ENCODE peak calls at places on chromosomes 3 and 15, in six cellular contexts. S is mesenchymal stem cell, M is neuronal stem cell, D is IMR-90, H is H9, G is H1. V is an unnamed sample.

GRCh38 chr3:185151101-185151958 is 1.5 kb downstream of the C3orf70 start:
- DNase-seq in H (no peak), G (no peak), S (no peak), M (no peak), D (no peak), V (no peak)

GRCh38 chr15:48976444-48977088 is 12.8 kb upstream of the SHC4 start:
- DNase-seq in S (no peak), G (no peak), D (no peak), H (no peak), M (no peak), V (no peak)

GRCh38 chr15:60744826-60745225 is 265.9 kb upstream of the ICE2 start:
- DNase-seq in M (no peak), G (no peak), H (no peak), D (no peak), S (no peak), V (no peak)

GRCh38 chr15:45630958-45631691 is 3.7 kb upstream of the SQOR start:
- DNase-seq in M (no peak), S (peak; percentile 68), D (peak; percentile 94), H (no peak), G (no peak), V (peak; percentile 22)

GRCh38 chr3:112793311-112794081 is 53.2 kb downstream of the CD200R1L start:
- DNase-seq in D (no peak), G (no peak), H (no peak), S (no peak), M (no peak), V (no peak)

GRCh38 chr15:79769081-79769481 is 127.7 kb downstream of the MTHFS start:
- DNase-seq in D (no peak), G (no peak), M (no peak), S (no peak), H (no peak), V (peak; percentile 8)

GRCh38 chr15:66617137-66618090 is 51.6 kb upstream of the LCTL start:
- DNase-seq in M (no peak), G (no peak), H (no peak), S (peak; percentile 88), D (peak; percentile 80), V (no peak)

GRCh38 chr3:77420316-77420715 is 380.4 kb downstream of the ROBO2 start:
- DNase-seq in S (no peak), D (no peak), H (no peak), G (no peak), M (no peak), V (no peak)

GRCh38 chr15:31866248-31866647 is 164.1 kb upstream of the CHRNA7 start:
- DNase-seq in G (no peak), S (no peak), M (no peak), H (no peak), D (no peak), V (no peak)

GRCh38 chr3:15819043-15819442 is 21.3 kb upstream of the ANKRD28 start:
- DNase-seq in M (no peak), D (no peak), G (no peak), S (no peak), H (no peak), V (no peak)

GRCh38 chr3:15810702-15811101 is 12.9 kb upstream of the ANKRD28 start:
- DNase-seq in S (no peak), D (no peak), G (no peak), H (no peak), M (no peak), V (no peak)

GRCh38 chr3:15819576-15819975 is 21.8 kb upstream of the ANKRD28 start:
- DNase-seq in S (no peak), M (no peak), G (no peak), D (no peak), H (no peak), V (no peak)

GRCh38 chr3:15812183-15812582 is 14.4 kb upstream of the ANKRD28 start:
- DNase-seq in G (no peak), H (no peak), S (peak; percentile 36), D (peak; percentile 36), M (no peak), V (peak; percentile 10)

DNA sequence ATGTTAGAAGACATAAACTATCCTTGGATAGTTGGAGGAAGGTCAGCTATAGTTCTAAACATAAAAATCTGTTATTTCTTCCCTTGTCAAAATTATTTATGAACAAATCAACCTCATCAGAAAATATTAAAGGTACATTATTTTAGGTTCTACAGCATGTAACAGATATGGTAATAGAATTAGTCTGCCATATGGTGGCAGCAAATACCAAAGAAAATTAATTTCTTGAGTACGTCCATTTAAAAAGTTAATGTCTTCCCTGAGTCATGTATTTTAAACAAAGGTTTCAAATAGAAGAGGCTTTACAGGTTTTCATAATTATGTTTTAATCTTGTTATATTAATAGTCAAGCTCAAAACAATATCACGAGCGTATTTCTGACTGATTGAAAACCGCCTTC is 17.9 kb upstream of the ANKRD28 start:
- DNase-seq in M (no peak), G (no peak), S (peak; percentile 80), D (peak; percentile 88), H (no peak), V (peak; percentile 26)
- H2BK15ac ChIP-seq in M (no peak overlapping the region), G (no peak overlapping the region), S (no peak overlapping the region), D (no peak overlapping the region), H (no peak overlapping the region), V (no peak overlapping the region)

DNA sequence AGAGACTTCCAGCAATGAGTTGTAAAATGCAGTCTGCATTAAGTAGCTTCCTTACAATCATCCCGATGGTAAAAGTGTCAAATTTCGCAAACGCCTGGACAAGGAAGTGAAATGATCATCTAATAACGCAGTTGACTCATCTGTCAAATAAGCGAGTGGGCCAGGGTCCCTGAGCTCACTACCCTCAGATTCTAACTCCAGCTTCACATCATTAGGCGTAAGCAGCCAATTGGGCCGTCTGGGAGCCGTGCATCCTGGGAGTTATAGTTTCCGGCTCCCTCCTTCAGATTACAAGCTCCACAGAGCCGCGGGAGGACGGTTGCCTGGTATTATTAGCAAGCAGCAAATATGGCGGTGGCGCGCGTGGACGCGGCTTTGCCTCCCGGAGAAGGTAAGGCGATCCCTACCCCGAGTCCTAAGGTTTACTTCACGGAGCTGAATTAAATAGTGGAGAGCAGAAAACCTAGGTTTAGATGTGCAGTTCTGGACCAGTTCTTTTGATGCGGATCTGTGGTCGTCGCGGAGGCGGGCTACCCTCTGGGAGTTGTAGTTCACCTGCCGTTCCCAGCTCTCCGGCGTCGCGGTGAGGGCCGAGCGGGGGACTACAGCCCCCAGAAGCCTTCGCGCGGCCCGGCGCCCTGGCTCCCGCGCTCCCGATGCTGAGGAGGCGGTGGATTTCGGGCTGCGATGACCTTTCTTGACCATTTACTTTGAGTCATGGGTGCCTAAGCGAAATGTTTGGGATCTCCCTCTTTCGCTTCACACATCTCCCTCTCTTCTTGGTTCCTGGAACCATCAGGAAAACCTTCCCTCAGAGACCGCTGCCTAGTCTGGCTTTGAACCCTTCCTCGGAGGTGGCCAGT is at the start of gene CEP97:
- DNase-seq in D (peak; percentile 90), H (peak; percentile 93), M (peak; percentile 88), S (peak; percentile 95), G (peak; percentile 70), V (peak; percentile 96)
- H3K9ac ChIP-seq in D (peak within 1 kb of the TSS; percentile 89), H (peak within 1 kb of the TSS; percentile 74), M (peak within 1 kb of the TSS; percentile 5), S (peak within 1 kb of the TSS; percentile 92), G (peak within 1 kb of the TSS; percentile 67), V (peak within 1 kb of the TSS; percentile 89)

GRCh38 chr3:108493862-108494261 is 16.5 kb downstream of the MYH15 start:
- DNase-seq in G (no peak), H (peak; percentile 33), S (no peak), M (no peak), D (no peak), V (no peak)
- H2BK15ac ChIP-seq in G (no peak overlapping the region), H (no peak overlapping the region), S (no peak overlapping the region), M (no peak overlapping the region), D (no peak overlapping the region), V (no peak overlapping the region)

GRCh38 chr15:38255690-38256089 is 3.1 kb downstream of the SPRED1 start:
- DNase-seq in H (no peak), S (no peak), D (no peak), G (no peak), M (no peak), V (no peak)
- H3K9ac ChIP-seq in H (no peak overlapping the region), S (peak overlapping the region; percentile 95), D (peak overlapping the region; percentile 36), G (no peak overlapping the region), M (no peak overlapping the region), V (no peak overlapping the region)

DNA sequence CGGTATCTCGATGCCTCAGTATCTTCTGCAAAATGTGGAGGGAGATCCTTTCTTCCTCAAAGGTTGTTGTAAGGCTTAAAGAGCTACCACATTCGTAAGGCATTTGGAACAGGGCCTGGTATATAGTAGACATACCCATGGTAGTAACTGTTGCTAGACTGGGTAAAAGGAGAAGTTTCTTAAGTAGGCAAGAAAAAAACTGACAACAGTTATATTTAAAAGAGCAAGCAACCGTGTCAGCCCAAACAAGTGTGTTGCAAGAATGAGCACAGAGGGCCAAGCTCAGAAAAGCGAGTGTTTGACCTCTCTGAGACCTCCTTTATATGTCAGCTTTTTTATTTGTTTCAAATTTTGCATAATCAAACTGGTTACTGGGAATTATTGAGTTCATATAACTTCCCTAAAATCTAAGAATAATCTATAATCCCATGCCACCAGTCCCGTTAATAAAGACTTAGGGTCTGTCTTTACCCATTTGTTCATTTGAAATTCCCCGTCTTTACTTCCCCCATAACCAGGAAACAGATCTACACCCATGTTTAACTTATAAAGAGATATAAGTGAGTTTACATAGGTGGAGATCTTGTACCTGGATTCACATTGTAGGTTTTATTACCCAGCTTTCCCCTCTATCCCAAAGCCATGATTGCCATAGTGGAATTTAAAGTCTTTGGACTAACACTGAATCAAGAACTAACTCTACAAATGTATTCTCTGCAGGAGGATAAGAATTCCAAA is 7.3 kb downstream of the B3GNT5 start:
- DNase-seq in H (no peak), D (no peak), G (no peak), M (no peak), S (no peak), V (no peak)
- H2BK15ac ChIP-seq in H (no peak overlapping the region), D (no peak overlapping the region), G (no peak overlapping the region), M (no peak overlapping the region), S (no peak overlapping the region), V (no peak overlapping the region)

GRCh38 chr3:179613807-179614206 is 9.2 kb downstream of the NDUFB5 start:
- DNase-seq in H (no peak), S (peak; percentile 54), M (no peak), D (peak; percentile 57), G (no peak), V (peak; percentile 7)
- H3K9ac ChIP-seq in H (no peak overlapping the region), S (peak overlapping the region; percentile 54), M (no peak overlapping the region), D (no peak overlapping the region), G (no peak overlapping the region), V (no peak overlapping the region)

GRCh38 chr15:67715166-67715565 is 110.1 kb upstream of the SKOR1 start:
- DNase-seq in S (no peak), H (no peak), D (no peak), M (no peak), G (no peak), V (no peak)
- H2BK15ac ChIP-seq in S (no peak overlapping the region), H (no peak overlapping the region), D (no peak overlapping the region), M (no peak overlapping the region), G (no peak overlapping the region), V (no peak overlapping the region)

DNA sequence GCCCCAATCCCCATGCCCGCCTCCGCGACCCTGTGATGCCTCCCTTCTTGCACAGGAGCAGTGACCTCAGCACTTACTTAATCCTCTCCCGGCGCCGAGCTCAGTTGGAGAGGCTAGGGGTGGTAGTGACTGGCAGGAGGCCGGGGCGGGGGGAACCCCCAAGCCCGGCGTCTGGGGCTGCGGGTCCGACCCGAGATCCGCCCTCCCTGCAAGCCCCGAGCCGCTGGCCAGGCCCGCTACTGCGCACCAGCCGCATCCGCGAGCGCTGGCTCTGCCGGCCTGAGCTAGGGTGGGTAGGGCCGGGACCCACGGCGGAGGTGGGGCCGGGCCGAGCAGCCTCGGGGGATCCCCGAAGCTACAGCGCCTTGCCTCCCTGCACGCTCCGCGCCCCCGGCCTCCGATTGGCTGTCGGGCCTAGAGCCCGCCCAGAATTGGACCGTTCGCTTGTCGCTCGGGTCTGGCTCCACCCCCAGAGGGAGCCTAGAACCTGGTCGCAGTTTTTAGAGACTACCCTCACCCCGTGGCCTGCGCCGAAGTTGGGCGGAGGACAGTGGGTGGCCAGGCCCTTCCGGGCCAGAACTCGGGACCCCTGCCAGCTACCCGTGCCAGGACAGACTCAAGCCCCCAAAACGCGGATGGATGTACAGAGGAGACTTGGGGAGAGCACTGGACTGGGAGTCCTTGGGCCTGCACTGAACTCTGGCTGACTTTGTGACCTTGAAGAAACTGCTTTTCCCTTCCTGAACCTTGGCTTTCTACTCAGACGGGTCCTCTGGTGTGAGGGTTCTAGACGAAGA is at the start of gene C3orf18:
- DNase-seq in D (peak; percentile 86), G (peak; percentile 61), H (peak; percentile 93), M (peak; percentile 87), S (peak; percentile 89), V (peak; percentile 85)
- H3K9ac ChIP-seq in D (peak within 1 kb of the TSS; percentile 75), G (peak within 1 kb of the TSS; percentile 32), H (peak within 1 kb of the TSS; percentile 48), M (peak within 1 kb of the TSS; percentile 76), S (peak within 1 kb of the TSS; percentile 97), V (peak within 1 kb of the TSS; percentile 62)

V was measured in mesendoderm.